ENCODE peak calls at places on chromosome 17, in seven cellular contexts. P is Caco-2, Z is SK-N-SH, R is psoas muscle, X is mucosa of descending colon, F is hepatocyte, O is sigmoid colon. L is an unnamed sample. For H3K36me3, the result is how much of the 10 kb centered on the place peaks cover.

GRCh38 chr17:83053021-83053778 is 26.2 kb upstream of the METRNL start:
- DNase-seq in P (no peak), Z (no peak), R (peak), X (peak), F (no peak), O (peak), L (peak)

GRCh38 chr17:29933379-29933778 is 3.4 kb upstream of the SSH2 start:
- DNase-seq in P (peak), Z (no peak), R (no peak), X (no peak), F (peak), O (no peak), L (no peak)

GRCh38 chr17:61088556-61088955 is 311.1 kb upstream of the TBX2 start:
- DNase-seq in P (no peak), Z (no peak), R (no peak), X (no peak), F (no peak), O (no peak), L (no peak)

GRCh38 chr17:54933921-54934320 is 33.3 kb downstream of the TOM1L1 start:
- DNase-seq in P (no peak), Z (no peak), R (no peak), X (no peak), F (peak), O (no peak), L (no peak)

GRCh38 chr17:83015511-83015910 is 63.9 kb upstream of the METRNL start:
- DNase-seq in P (no peak), Z (no peak), R (no peak), X (no peak), F (no peak), O (no peak), L (no peak)

GRCh38 chr17:77376795-77377751 is 236.3 kb downstream of the SEC14L1 start:
- DNase-seq in P (no peak), Z (peak), R (no peak), X (no peak), F (peak), O (peak), L (peak)

GRCh38 chr17:65332375-65332774 is 195.2 kb downstream of the RGS9 start:
- DNase-seq in P (no peak), Z (no peak), R (no peak), X (no peak), F (peak), O (no peak), L (no peak)

GRCh38 chr17:64622931-64623654 is 39.0 kb downstream of the SMURF2 start:
- DNase-seq in P (no peak), Z (no peak), R (no peak), X (no peak), F (no peak), O (no peak), L (no peak)

GRCh38 chr17:50493744-50494143 is 14.5 kb upstream of the MYCBPAP start:
- DNase-seq in P (no peak), Z (no peak), R (no peak), X (no peak), F (no peak), O (no peak), L (no peak)

GRCh38 chr17:70070297-70071027 is 4.6 kb upstream of the KCNJ16 start:
- DNase-seq in P (no peak), Z (no peak), R (no peak), X (no peak), F (no peak), O (no peak), L (no peak)

GRCh38 chr17:792277-792676 is 10.1 kb downstream of the MRM3 start:
- DNase-seq in P (no peak), Z (no peak), R (peak), X (no peak), F (no peak), O (peak), L (no peak)

GRCh38 chr17:6110592-6110991 is 40.4 kb downstream of the WSCD1 start:
- DNase-seq in P (no peak), Z (no peak), R (no peak), X (peak), F (no peak), O (no peak), L (no peak)

GRCh38 chr17:83069931-83070374 is 9.5 kb upstream of the METRNL start:
- DNase-seq in P (no peak), Z (no peak), R (peak), X (peak), F (no peak), O (no peak), L (no peak)

GRCh38 chr17:80899402-80900268 is 92.0 kb upstream of the CHMP6 start:
- DNase-seq in P (no peak), Z (peak), R (no peak), X (peak), F (peak), O (no peak), L (no peak)

GRCh38 chr17:44898768-44899073 is 524 bp downstream of the EFTUD2 start:
- DNase-seq in P (no peak), Z (no peak), R (no peak), X (no peak), F (peak), O (no peak), L (no peak)

GRCh38 chr17:528253-528652 is 175.6 kb upstream of the RPH3AL start:
- DNase-seq in P (no peak), Z (no peak), R (no peak), X (no peak), F (no peak), O (no peak), L (no peak)

GRCh38 chr17:13332207-13332606 is 269.5 kb downstream of the HS3ST3A1 start:
- DNase-seq in P (no peak), Z (no peak), R (no peak), X (no peak), F (no peak), O (no peak), L (no peak)

GRCh38 chr17:34637041-34637547 is 57.7 kb downstream of the TMEM132E start:
- DNase-seq in P (no peak), Z (no peak), R (no peak), X (no peak), F (no peak), O (no peak), L (no peak)

GRCh38 chr17:34641368-34641767 is 62.0 kb downstream of the TMEM132E start:
- DNase-seq in P (no peak), Z (no peak), R (no peak), X (no peak), F (no peak), O (no peak), L (no peak)

GRCh38 chr17:34637548-34638525 is 58.5 kb downstream of the TMEM132E start:
- DNase-seq in P (peak), Z (peak), R (peak), X (peak), F (peak), O (peak), L (peak)

GRCh38 chr17:34639706-34640425 is 60.5 kb downstream of the TMEM132E start:
- DNase-seq in P (no peak), Z (no peak), R (no peak), X (no peak), F (no peak), O (no peak), L (no peak)

DNA sequence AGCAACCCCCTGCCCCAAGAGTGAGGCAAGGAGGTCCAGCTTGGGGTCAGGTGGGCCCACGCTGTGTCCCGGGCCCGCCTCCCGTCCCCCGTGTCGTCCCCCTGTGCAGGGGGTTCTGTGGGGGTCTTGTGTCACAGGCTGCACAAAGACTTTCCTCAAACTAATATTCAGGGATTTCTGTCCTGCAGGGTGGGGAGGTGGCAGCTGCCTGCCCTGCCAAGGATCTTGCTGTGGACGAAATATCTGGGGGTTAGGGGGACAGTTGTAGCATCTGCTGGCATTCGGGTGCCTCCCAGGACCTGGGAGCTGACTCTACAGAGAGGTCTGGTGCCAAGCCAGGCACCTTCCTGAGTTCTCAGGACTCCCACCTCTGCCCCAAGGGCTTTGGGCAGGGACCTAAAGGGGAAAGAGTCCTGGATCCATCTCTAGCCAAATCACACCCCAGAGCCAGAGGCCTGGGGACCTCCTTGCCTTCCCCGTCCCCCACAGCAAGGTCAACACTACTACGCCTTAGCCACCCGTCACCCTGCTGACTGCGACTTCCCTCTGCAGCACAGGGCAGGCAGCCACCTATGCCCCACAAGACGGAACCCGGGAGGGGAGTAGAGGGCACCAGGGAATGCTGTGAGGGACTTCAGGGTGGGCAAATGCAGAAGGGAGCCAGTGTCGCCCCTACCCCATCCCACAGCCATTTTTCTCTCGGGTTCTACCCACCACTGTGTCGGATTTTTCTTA is 59.3 kb downstream of the TMEM132E start:
- DNase-seq in P (no peak), Z (no peak), R (no peak), X (no peak), F (no peak), O (no peak), L (no peak)
- TF ChIP-seq CTCF in P (no peak), Z (no peak), R (no peak), X (no peak), F (no peak), O (no peak), L (peak)

DNA sequence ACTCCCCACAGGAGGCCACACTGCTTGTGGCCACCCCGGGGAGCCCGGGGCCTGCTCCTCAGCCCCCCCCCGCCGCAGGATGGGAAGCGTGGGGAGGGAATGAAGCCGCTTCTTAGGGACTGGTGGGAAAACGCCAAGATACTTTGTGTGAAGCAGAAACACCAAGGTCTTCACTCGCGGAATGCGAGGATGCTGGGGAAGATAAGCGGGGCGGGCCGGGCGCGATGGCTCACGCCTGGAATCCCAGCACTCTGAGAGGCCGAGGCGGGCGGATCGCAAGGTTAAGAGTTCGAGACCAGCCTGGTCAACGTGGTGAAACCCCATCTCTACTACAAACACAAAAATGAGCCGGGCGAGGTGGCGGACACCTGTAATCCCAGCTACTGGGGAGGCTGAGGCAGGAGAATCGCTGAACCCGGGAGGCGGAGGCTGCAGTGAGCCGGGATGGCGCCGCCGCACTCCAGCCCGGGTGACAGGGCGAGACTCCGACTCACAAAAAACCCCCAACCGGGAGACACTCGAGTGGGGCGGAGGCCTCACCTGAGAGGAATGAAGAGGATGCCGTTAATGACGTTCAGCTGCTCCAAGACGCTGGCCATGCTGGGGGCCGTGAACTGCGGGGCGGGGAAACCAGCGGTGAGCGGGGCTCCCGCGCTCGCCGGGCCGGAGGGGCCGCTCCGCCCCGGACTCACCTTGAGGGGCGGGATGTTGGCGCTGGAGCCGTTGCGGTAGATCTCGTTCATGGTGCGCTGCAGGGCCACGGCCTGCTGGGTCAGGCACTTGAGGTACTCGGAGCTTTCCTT is 20.3 kb downstream of the CLUH start:
- DNase-seq in P (no peak), Z (no peak), R (no peak), X (peak), F (no peak), O (no peak), L (no peak)
- H3K36me3 ChIP-seq in P (under half), Z (under half), R (half or more), X (under half), F (under half), O (under half), L (half or more)

GRCh38 chr17:16980813-16981731 is 9.2 kb upstream of the TNFRSF13B start:
- DNase-seq in P (no peak), Z (no peak), R (peak), X (peak), F (no peak), O (no peak), L (no peak)
- TF ChIP-seq CTCF in P (no peak), Z (no peak), R (no peak), X (no peak), F (no peak), O (no peak), L (no peak)

DNA sequence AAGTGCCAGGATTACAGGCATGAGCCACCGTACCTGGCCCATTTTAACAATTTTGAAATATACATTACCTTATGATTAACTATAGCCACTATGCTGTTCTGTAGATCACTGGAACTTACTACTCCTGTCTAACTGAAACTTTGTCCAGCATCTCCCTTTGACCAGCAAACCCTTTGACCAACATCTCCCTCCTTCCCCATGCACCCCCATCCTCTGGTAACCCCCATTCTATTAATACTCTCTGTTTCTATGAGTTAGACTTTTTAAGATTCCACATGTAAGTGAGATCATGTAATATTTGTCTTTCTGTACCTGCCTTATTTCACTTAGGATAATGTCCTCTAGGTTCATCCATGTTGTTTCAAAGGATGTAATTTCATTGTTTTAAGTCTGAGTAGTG is 178.0 kb downstream of the MSI2 start:
- DNase-seq in P (no peak), Z (no peak), R (no peak), X (no peak), F (no peak), O (no peak), L (no peak)
- H3K36me3 ChIP-seq in P (under half), Z (under half), R (under half), X (under half), F (under half), O (under half), L (under half)

DNA sequence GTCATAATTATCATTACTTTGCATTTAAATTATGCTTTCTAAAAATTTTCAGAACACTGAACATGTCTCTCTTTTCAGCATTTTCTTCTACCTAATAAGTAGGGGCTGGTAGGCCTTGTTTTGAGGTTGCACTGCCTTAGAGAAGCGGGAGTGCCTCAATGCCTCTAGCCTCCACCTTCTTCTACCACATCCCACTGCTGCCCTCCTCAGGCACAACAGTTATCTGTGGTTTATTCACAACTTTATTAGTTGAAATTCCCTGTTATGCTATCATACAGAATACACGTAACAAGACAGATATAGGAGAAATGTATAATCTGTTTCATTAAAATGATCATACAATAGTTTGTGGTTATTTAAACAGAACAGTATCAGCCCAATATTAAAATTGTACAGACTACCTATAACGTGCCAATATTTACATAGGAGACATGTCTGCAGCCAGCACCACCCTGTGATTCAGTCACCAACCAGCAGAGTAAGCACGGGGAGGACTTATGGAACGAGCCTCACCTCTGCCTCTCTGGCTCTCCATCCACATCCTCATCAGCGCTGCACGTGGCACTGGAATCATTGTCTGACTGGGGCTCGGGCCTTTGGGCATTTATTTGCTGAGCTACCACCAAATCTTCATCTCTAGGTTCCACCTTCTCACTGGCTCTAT is 101.2 kb downstream of the TTC19 start:
- DNase-seq in P (no peak), Z (no peak), R (no peak), X (no peak), F (no peak), O (no peak), L (no peak)
- TF ChIP-seq CTCF in P (no peak), Z (no peak), R (no peak), X (no peak), F (no peak), O (no peak), L (no peak)

DNA sequence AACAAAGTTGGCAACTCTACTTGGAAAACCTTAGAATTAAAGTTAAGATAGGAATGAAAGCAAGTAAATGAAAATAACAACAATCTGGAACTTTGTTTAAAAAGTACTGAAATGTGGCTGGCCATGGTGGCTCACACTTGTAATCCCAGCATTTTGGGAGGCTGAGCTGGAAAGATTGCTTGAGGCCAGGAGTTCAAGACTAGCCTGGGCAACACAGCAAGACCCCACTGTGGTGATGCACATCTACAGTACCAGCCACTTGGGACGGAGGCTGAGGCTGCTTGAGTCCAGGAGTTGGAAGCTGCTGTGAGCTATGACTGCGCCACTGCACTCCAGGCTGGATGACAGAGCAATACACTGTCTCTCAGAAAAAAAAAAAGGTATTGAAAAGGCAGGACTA is 51.7 kb downstream of the SYNRG start:
- DNase-seq in P (no peak), Z (no peak), R (no peak), X (no peak), F (no peak), O (no peak), L (no peak)
- H3K36me3 ChIP-seq in P (under half), Z (half or more), R (half or more), X (under half), F (under half), O (under half), L (half or more)

DNA sequence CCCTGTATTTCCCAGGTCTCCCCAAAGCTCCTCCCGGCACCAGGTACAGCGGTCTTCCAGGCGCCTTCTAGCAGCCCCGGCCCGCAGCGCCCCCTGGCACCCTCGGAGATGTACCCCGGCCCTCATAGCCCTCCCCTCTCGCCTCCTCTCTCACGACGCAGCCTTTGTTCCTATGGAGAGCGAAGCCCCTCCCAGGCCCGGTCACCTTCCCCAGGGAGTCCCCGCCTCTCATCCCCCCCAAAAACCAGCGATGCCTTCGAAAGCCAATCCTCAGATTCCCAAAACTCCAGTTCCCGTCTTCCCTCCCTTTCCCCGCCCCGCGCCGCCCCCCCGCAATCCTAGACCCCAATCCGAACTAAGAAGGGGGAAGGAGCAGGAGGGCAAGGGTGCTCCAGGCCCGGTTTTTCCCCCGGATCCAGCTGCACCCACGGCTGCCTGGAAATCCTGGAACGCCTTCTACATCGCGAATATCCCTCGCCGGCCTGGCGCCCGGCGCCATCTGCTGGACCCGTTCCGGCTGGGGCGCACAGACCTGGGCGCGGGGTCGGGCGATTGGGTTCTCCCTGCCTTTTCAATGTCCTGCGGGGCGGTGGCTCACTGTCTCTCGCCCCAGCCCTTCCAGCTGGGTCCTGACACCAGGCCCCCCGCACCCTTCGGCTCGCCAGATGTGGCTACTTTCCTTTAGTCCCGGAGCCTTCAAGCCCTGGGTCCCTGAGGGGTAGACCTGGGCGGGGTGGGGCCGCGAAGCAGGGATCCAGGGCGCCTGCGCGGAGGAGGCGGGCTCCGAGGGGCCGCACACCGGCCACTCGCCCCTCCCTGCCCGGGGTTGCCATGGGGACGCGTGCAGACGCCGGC is at the start of gene DNAH2:
- DNase-seq in P (peak), Z (peak), R (peak), X (peak), F (peak), O (peak), L (peak)
- TF ChIP-seq CTCF in P (no peak), Z (peak), R (peak), X (peak), F (peak), O (peak), L (peak)

GRCh38 chr17:40026816-40027613 is 11.8 kb downstream of the CSF3 start:
- DNase-seq in P (peak), Z (peak), R (peak), X (peak), F (peak), O (peak), L (peak)
- H3K36me3 ChIP-seq in P (under half), Z (under half), R (half or more), X (under half), F (under half), O (half or more), L (half or more)

L was measured in left ventricle myocardium inferior.